ENCODE peak calls at places on chromosomes 5 and 9, in nine cellular contexts. One of them, this sample, is unnamed.

GRCh38 chr5:138180183-138180782 is 1.4 kb downstream of the KIF20A start:
- DNase-seq in lower lobe of right lung: no peak
- DNase-seq in uterus: no peak
- DNase-seq in MM.1S: peak; percentile 78
- DNase-seq in A549: peak; percentile 79
- DNase-seq in GM23338: peak; percentile 52
- DNase-seq in CD8-positive, alpha-beta T cell: no peak
- DNase-seq in Karpas-422: peak; percentile 89
- DNase-seq in left ventricle myocardium inferior: no peak
- DNase-seq in this sample: no peak

GRCh38 chr5:139058121-139058520 is 140.0 kb downstream of the SIL1 start:
- DNase-seq in A549: no peak
- DNase-seq in MM.1S: no peak
- DNase-seq in lower lobe of right lung: no peak
- DNase-seq in CD8-positive, alpha-beta T cell: no peak
- DNase-seq in left ventricle myocardium inferior: no peak
- DNase-seq in Karpas-422: no peak
- DNase-seq in GM23338: no peak
- DNase-seq in uterus: no peak
- DNase-seq in this sample: no peak

GRCh38 chr9:99026956-99027298 is 78.0 kb upstream of the TGFBR1 start:
- DNase-seq in left ventricle myocardium inferior: no peak
- DNase-seq in lower lobe of right lung: no peak
- DNase-seq in GM23338: no peak
- DNase-seq in A549: no peak
- DNase-seq in Karpas-422: no peak
- DNase-seq in uterus: no peak
- DNase-seq in CD8-positive, alpha-beta T cell: no peak
- DNase-seq in MM.1S: no peak
- DNase-seq in this sample: no peak

GRCh38 chr9:83199240-83199639 is 136.3 kb upstream of the RASEF start:
- DNase-seq in lower lobe of right lung: no peak
- DNase-seq in MM.1S: peak; percentile 24
- DNase-seq in uterus: no peak
- DNase-seq in CD8-positive, alpha-beta T cell: no peak
- DNase-seq in A549: peak; percentile 55
- DNase-seq in GM23338: peak; percentile 46
- DNase-seq in Karpas-422: peak; percentile 75
- DNase-seq in left ventricle myocardium inferior: no peak
- DNase-seq in this sample: no peak

GRCh38 chr9:94825620-94825958 is 99.1 kb downstream of the AOPEP start:
- DNase-seq in MM.1S: no peak
- DNase-seq in GM23338: no peak
- DNase-seq in A549: no peak
- DNase-seq in Karpas-422: no peak
- DNase-seq in lower lobe of right lung: no peak
- DNase-seq in left ventricle myocardium inferior: no peak
- DNase-seq in uterus: no peak
- DNase-seq in CD8-positive, alpha-beta T cell: no peak
- DNase-seq in this sample: no peak

GRCh38 chr9:98356953-98357352 is 101.5 kb upstream of the TBC1D2 start:
- DNase-seq in CD8-positive, alpha-beta T cell: no peak
- DNase-seq in uterus: no peak
- DNase-seq in A549: no peak
- DNase-seq in left ventricle myocardium inferior: no peak
- DNase-seq in GM23338: no peak
- DNase-seq in lower lobe of right lung: no peak
- DNase-seq in MM.1S: no peak
- DNase-seq in Karpas-422: no peak
- DNase-seq in this sample: no peak

GRCh38 chr5:122263352-122264030 is 48.5 kb upstream of the SNCAIP start:
- DNase-seq in GM23338: no peak
- DNase-seq in MM.1S: no peak
- DNase-seq in left ventricle myocardium inferior: no peak
- DNase-seq in uterus: no peak
- DNase-seq in lower lobe of right lung: no peak
- DNase-seq in Karpas-422: no peak
- DNase-seq in A549: no peak
- DNase-seq in CD8-positive, alpha-beta T cell: no peak
- DNase-seq in this sample: no peak

GRCh38 chr9:37096628-37097027 is 23.7 kb upstream of the ZCCHC7 start:
- DNase-seq in Karpas-422: no peak
- DNase-seq in MM.1S: no peak
- DNase-seq in uterus: no peak
- DNase-seq in left ventricle myocardium inferior: no peak
- DNase-seq in A549: no peak
- DNase-seq in lower lobe of right lung: no peak
- DNase-seq in GM23338: no peak
- DNase-seq in CD8-positive, alpha-beta T cell: no peak
- DNase-seq in this sample: no peak

GRCh38 chr5:141382469-141383294 is at the start of gene PCDHGA7:
- DNase-seq in MM.1S: peak; percentile 60
- DNase-seq in CD8-positive, alpha-beta T cell: no peak
- DNase-seq in lower lobe of right lung: no peak
- DNase-seq in Karpas-422: no peak
- DNase-seq in A549: peak; percentile 78
- DNase-seq in GM23338: no peak
- DNase-seq in uterus: no peak
- DNase-seq in left ventricle myocardium inferior: no peak
- DNase-seq in this sample: peak; percentile 39

GRCh38 chr5:141388661-141389060 is 1.2 kb downstream of the PCDHGB4 start:
- DNase-seq in lower lobe of right lung: no peak
- DNase-seq in MM.1S: no peak
- DNase-seq in left ventricle myocardium inferior: no peak
- DNase-seq in A549: no peak
- DNase-seq in Karpas-422: no peak
- DNase-seq in uterus: no peak
- DNase-seq in CD8-positive, alpha-beta T cell: no peak
- DNase-seq in GM23338: no peak
- DNase-seq in this sample: no peak

GRCh38 chr5:141384471-141385267 is 2.1 kb downstream of the PCDHGA7 start:
- DNase-seq in MM.1S: no peak
- DNase-seq in CD8-positive, alpha-beta T cell: no peak
- DNase-seq in GM23338: no peak
- DNase-seq in uterus: no peak
- DNase-seq in left ventricle myocardium inferior: no peak
- DNase-seq in lower lobe of right lung: no peak
- DNase-seq in A549: no peak
- DNase-seq in Karpas-422: no peak
- DNase-seq in this sample: no peak

DNA sequence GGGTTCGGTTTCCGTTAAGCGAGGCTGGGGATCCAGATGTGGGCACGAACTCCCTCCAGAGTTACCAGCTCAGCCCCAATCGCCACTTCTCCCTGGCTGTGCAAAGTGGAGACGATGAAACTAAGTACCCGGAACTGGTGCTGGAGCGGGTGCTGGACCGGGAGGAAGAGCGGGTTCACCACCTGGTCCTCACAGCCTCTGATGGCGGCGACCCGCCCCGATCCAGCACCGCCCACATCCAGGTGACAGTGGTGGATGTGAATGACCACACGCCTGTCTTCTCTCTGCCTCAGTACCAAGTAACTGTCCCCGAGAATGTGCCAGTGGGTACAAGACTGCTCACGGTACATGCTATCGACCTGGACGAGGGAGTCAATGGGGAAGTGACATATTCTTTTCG is 803 bp downstream of the PCDHGA7 start:
- DNase-seq in MM.1S: no peak
- DNase-seq in CD8-positive, alpha-beta T cell: no peak
- DNase-seq in left ventricle myocardium inferior: no peak
- DNase-seq in A549: peak; percentile 20
- DNase-seq in uterus: no peak
- DNase-seq in Karpas-422: no peak
- DNase-seq in lower lobe of right lung: no peak
- DNase-seq in GM23338: no peak
- DNase-seq in this sample: peak; percentile 69
- H3K4me3 ChIP-seq in MM.1S: peak overlapping the region; percentile 80
- H3K4me3 ChIP-seq in CD8-positive, alpha-beta T cell: no peak overlapping the region
- H3K4me3 ChIP-seq in left ventricle myocardium inferior: peak overlapping the region; percentile 51
- H3K4me3 ChIP-seq in A549: peak overlapping the region; percentile 88
- H3K4me3 ChIP-seq in uterus: no peak overlapping the region
- H3K4me3 ChIP-seq in Karpas-422: peak overlapping the region; percentile 18
- H3K4me3 ChIP-seq in lower lobe of right lung: no peak overlapping the region
- H3K4me3 ChIP-seq in GM23338: no peak overlapping the region
- H3K4me3 ChIP-seq in this sample: no peak overlapping the region

DNA sequence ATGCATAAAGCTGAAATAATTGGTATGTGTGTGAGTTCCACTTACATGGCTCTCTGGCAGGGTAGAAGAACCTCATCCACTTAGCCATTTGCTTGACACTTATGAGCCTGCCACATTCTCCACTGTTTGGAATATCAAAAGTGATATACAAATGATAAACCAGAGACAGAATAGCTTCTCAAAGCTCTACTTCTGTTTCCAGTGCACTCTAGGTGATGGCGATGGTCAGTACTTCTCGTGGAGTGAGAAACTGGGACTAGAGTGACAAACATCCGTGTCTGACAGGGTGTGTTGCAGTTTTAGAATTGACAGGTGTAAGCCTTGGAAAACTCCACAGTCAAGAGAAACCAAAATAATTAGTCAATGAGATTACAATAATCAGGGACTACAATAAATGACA is 935.8 kb upstream of the TYRP1 start:
- DNase-seq in left ventricle myocardium inferior: no peak
- DNase-seq in CD8-positive, alpha-beta T cell: no peak
- DNase-seq in A549: no peak
- DNase-seq in lower lobe of right lung: no peak
- DNase-seq in Karpas-422: no peak
- DNase-seq in GM23338: no peak
- DNase-seq in MM.1S: no peak
- DNase-seq in uterus: no peak
- DNase-seq in this sample: no peak
- H3K4me3 ChIP-seq in left ventricle myocardium inferior: no peak overlapping the region
- H3K4me3 ChIP-seq in CD8-positive, alpha-beta T cell: no peak overlapping the region
- H3K4me3 ChIP-seq in A549: no peak overlapping the region
- H3K4me3 ChIP-seq in lower lobe of right lung: no peak overlapping the region
- H3K4me3 ChIP-seq in Karpas-422: no peak overlapping the region
- H3K4me3 ChIP-seq in GM23338: no peak overlapping the region
- H3K4me3 ChIP-seq in MM.1S: no peak overlapping the region
- H3K4me3 ChIP-seq in uterus: no peak overlapping the region
- H3K4me3 ChIP-seq in this sample: no peak overlapping the region

GRCh38 chr9:69136185-69136584 is 37.9 kb upstream of the TJP2 start:
- DNase-seq in left ventricle myocardium inferior: no peak
- DNase-seq in GM23338: no peak
- DNase-seq in A549: no peak
- DNase-seq in lower lobe of right lung: no peak
- DNase-seq in uterus: no peak
- DNase-seq in CD8-positive, alpha-beta T cell: no peak
- DNase-seq in Karpas-422: no peak
- DNase-seq in MM.1S: no peak
- DNase-seq in this sample: no peak

GRCh38 chr9:69134412-69134811 is 39.7 kb upstream of the TJP2 start:
- DNase-seq in GM23338: no peak
- DNase-seq in left ventricle myocardium inferior: no peak
- DNase-seq in lower lobe of right lung: no peak
- DNase-seq in A549: no peak
- DNase-seq in MM.1S: no peak
- DNase-seq in CD8-positive, alpha-beta T cell: no peak
- DNase-seq in Karpas-422: no peak
- DNase-seq in uterus: no peak
- DNase-seq in this sample: no peak

GRCh38 chr9:69132391-69132790 is 41.7 kb upstream of the TJP2 start:
- DNase-seq in left ventricle myocardium inferior: no peak
- DNase-seq in GM23338: no peak
- DNase-seq in lower lobe of right lung: no peak
- DNase-seq in Karpas-422: no peak
- DNase-seq in A549: no peak
- DNase-seq in CD8-positive, alpha-beta T cell: no peak
- DNase-seq in MM.1S: no peak
- DNase-seq in uterus: no peak
- DNase-seq in this sample: peak; percentile 13

GRCh38 chr9:69130456-69131441 is 43.3 kb upstream of the TJP2 start:
- DNase-seq in A549: no peak
- DNase-seq in MM.1S: no peak
- DNase-seq in GM23338: peak; percentile 1
- DNase-seq in lower lobe of right lung: no peak
- DNase-seq in Karpas-422: no peak
- DNase-seq in left ventricle myocardium inferior: no peak
- DNase-seq in uterus: peak; percentile 28
- DNase-seq in CD8-positive, alpha-beta T cell: no peak
- DNase-seq in this sample: no peak

DNA sequence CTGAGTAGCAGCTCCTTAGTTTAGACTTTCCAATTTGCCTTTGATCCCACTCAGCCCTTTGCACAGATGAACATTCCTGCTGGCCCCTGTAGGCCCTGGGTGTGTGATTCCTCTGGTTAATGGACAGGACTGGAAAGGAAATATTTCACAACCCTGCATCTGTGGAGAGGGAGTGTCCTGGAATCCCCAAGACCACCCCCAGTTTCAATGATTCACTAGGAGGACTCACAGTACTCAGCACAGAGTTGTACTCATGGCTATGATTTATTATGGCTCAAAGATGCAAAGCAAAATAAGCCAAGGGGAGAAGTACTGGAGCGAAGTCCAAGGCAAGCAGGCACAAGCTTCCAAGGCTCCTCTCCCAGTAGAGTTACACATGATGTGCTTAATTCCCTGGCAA is 42.4 kb upstream of the TJP2 start:
- DNase-seq in lower lobe of right lung: no peak
- DNase-seq in GM23338: no peak
- DNase-seq in CD8-positive, alpha-beta T cell: no peak
- DNase-seq in Karpas-422: no peak
- DNase-seq in left ventricle myocardium inferior: no peak
- DNase-seq in uterus: peak; percentile 61
- DNase-seq in A549: no peak
- DNase-seq in MM.1S: no peak
- DNase-seq in this sample: no peak
- H3K4me3 ChIP-seq in lower lobe of right lung: no peak overlapping the region
- H3K4me3 ChIP-seq in GM23338: no peak overlapping the region
- H3K4me3 ChIP-seq in CD8-positive, alpha-beta T cell: no peak overlapping the region
- H3K4me3 ChIP-seq in Karpas-422: no peak overlapping the region
- H3K4me3 ChIP-seq in left ventricle myocardium inferior: peak overlapping the region; percentile 9
- H3K4me3 ChIP-seq in uterus: no peak overlapping the region
- H3K4me3 ChIP-seq in A549: no peak overlapping the region
- H3K4me3 ChIP-seq in MM.1S: no peak overlapping the region
- H3K4me3 ChIP-seq in this sample: no peak overlapping the region

GRCh38 chr5:111072949-111073682 is 1.6 kb downstream of the TSLP start:
- DNase-seq in CD8-positive, alpha-beta T cell: peak; percentile 57
- DNase-seq in lower lobe of right lung: peak; percentile 73
- DNase-seq in uterus: peak; percentile 20
- DNase-seq in GM23338: peak; percentile 85
- DNase-seq in left ventricle myocardium inferior: peak; percentile 71
- DNase-seq in MM.1S: peak; percentile 72
- DNase-seq in A549: peak; percentile 11
- DNase-seq in Karpas-422: no peak
- DNase-seq in this sample: peak; percentile 92

GRCh38 chr5:111068208-111068607 is 3.3 kb upstream of the TSLP start:
- DNase-seq in uterus: no peak
- DNase-seq in lower lobe of right lung: no peak
- DNase-seq in Karpas-422: no peak
- DNase-seq in left ventricle myocardium inferior: no peak
- DNase-seq in GM23338: no peak
- DNase-seq in CD8-positive, alpha-beta T cell: no peak
- DNase-seq in MM.1S: no peak
- DNase-seq in A549: no peak
- DNase-seq in this sample: no peak

GRCh38 chr5:111071413-111071812 is at the start of gene TSLP:
- DNase-seq in A549: no peak
- DNase-seq in lower lobe of right lung: no peak
- DNase-seq in uterus: no peak
- DNase-seq in MM.1S: no peak
- DNase-seq in Karpas-422: no peak
- DNase-seq in GM23338: no peak
- DNase-seq in left ventricle myocardium inferior: no peak
- DNase-seq in CD8-positive, alpha-beta T cell: no peak
- DNase-seq in this sample: no peak

GRCh38 chr5:111069839-111070238 is 1.7 kb upstream of the TSLP start:
- DNase-seq in A549: no peak
- DNase-seq in lower lobe of right lung: no peak
- DNase-seq in MM.1S: no peak
- DNase-seq in CD8-positive, alpha-beta T cell: no peak
- DNase-seq in Karpas-422: no peak
- DNase-seq in uterus: no peak
- DNase-seq in GM23338: no peak
- DNase-seq in left ventricle myocardium inferior: no peak
- DNase-seq in this sample: no peak

GRCh38 chr5:111070272-111071134 is 1.0 kb upstream of the TSLP start:
- DNase-seq in lower lobe of right lung: peak; percentile 49
- DNase-seq in Karpas-422: no peak
- DNase-seq in GM23338: peak; percentile 83
- DNase-seq in left ventricle myocardium inferior: peak; percentile 26
- DNase-seq in A549: no peak
- DNase-seq in CD8-positive, alpha-beta T cell: peak; percentile 18
- DNase-seq in MM.1S: no peak
- DNase-seq in uterus: no peak
- DNase-seq in this sample: peak; percentile 86
- H3K4me3 ChIP-seq in lower lobe of right lung: peak overlapping the region; percentile 4
- H3K4me3 ChIP-seq in Karpas-422: no peak overlapping the region
- H3K4me3 ChIP-seq in GM23338: peak overlapping the region; percentile 69
- H3K4me3 ChIP-seq in left ventricle myocardium inferior: peak overlapping the region; percentile 55
- H3K4me3 ChIP-seq in A549: no peak overlapping the region
- H3K4me3 ChIP-seq in CD8-positive, alpha-beta T cell: no peak overlapping the region
- H3K4me3 ChIP-seq in MM.1S: no peak overlapping the region
- H3K4me3 ChIP-seq in uterus: no peak overlapping the region
- H3K4me3 ChIP-seq in this sample: no peak overlapping the region

This sample was measured in lower leg skin.